ENCODE peak calls at places on chromosomes 5 and 9, in eight cellular contexts. F is GM10248, Y is progenitor cell of endocrine pancreas, Z is AG10803, T is lower lobe of right lung, Q is neural crest cell, B is LNCaP clone FGC, J is cardiac muscle cell. L is an unnamed sample.

GRCh38 chr5:166102947-166103346 is 2188.5 kb upstream of the WWC1 start:
- DNase-seq in Q (no peak), B (no peak), T (no peak), F (no peak), Y (no peak), J (no peak), Z (no peak), L (no peak)

GRCh38 chr5:158991391-158991790 is 108.3 kb downstream of the EBF1 start:
- DNase-seq in Y (no peak), B (no peak), Z (peak; percentile 86), J (no peak), T (no peak), Q (no peak), F (no peak), L (no peak)

GRCh38 chr9:92605224-92605623 is 64.7 kb downstream of the IPPK start:
- DNase-seq in T (no peak), B (no peak), Y (no peak), J (no peak), Q (no peak), Z (no peak), F (no peak), L (no peak)

GRCh38 chr5:15510092-15510491 is 10.1 kb downstream of the FBXL7 start:
- DNase-seq in Y (no peak), Z (peak; percentile 96), T (no peak), J (no peak), Q (no peak), F (no peak), B (no peak), L (no peak)

GRCh38 chr9:95037789-95038521 is 279.6 kb downstream of the FANCC start:
- DNase-seq in Z (no peak), T (no peak), Q (no peak), F (no peak), Y (no peak), J (no peak), B (no peak), L (no peak)

GRCh38 chr9:3459076-3459475 is 66.7 kb downstream of the RFX3 start:
- DNase-seq in F (no peak), T (no peak), Z (no peak), J (peak; percentile 65), B (peak; percentile 52), Q (no peak), Y (no peak), L (no peak)

GRCh38 chr5:132418876-132419275 is 49.4 kb downstream of the SLC22A5 start:
- DNase-seq in Z (peak; percentile 56), B (no peak), Y (no peak), Q (no peak), J (no peak), F (no peak), T (no peak), L (no peak)

GRCh38 chr9:92664394-92665152 is 5.4 kb downstream of the IPPK start:
- DNase-seq in F (peak; percentile 59), J (no peak), Q (no peak), T (no peak), Z (no peak), Y (no peak), B (no peak), L (no peak)

GRCh38 chr5:120640793-120641192 is 176.7 kb downstream of the PRR16 start:
- DNase-seq in Z (no peak), F (no peak), T (no peak), J (no peak), B (no peak), Y (no peak), Q (no peak), L (no peak)

GRCh38 chr5:134449167-134449566 is 37.5 kb upstream of the CDKN2AIPNL start:
- DNase-seq in T (no peak), J (no peak), Q (no peak), Z (no peak), B (no peak), F (no peak), Y (no peak), L (no peak)

GRCh38 chr9:82790868-82791267 is 272.1 kb downstream of the RASEF start:
- DNase-seq in Y (no peak), B (no peak), Z (no peak), J (no peak), T (no peak), Q (no peak), F (no peak), L (no peak)

GRCh38 chr5:107636555-107636954 is 34.2 kb downstream of the EFNA5 start:
- DNase-seq in F (no peak), T (no peak), Z (no peak), Y (no peak), B (no peak), J (no peak), Q (no peak), L (no peak)

GRCh38 chr5:137201876-137202275 is 297.2 kb downstream of the SPOCK1 start:
- DNase-seq in Q (no peak), B (no peak), Y (no peak), Z (peak; percentile 92), T (no peak), F (no peak), J (no peak), L (no peak)

GRCh38 chr9:124003636-124004349 is 7.8 kb upstream of the LHX2 start:
- DNase-seq in Q (no peak), F (no peak), B (no peak), J (no peak), T (no peak), Z (no peak), Y (no peak), L (no peak)

GRCh38 chr9:35341585-35341984 is 148.3 kb upstream of the RUSC2 start:
- DNase-seq in Z (peak; percentile 88), F (no peak), B (no peak), T (peak; percentile 59), Y (no peak), Q (no peak), J (peak; percentile 49), L (no peak)

GRCh38 chr5:55618318-55618717 is 83.6 kb upstream of the PLPP1 start:
- DNase-seq in Y (no peak), J (no peak), T (no peak), B (no peak), Q (no peak), F (no peak), Z (no peak), L (no peak)

GRCh38 chr5:36242534-36243144 is 914 bp upstream of the NADK2 start:
- DNase-seq in Z (no peak), Y (no peak), J (no peak), B (no peak), F (no peak), T (no peak), Q (no peak), L (peak; percentile 15)

GRCh38 chr5:36244076-36244475 is 2.4 kb upstream of the NADK2 start:
- DNase-seq in B (peak; percentile 92), Y (no peak), F (no peak), J (no peak), Z (no peak), Q (no peak), T (no peak), L (no peak)

GRCh38 chr5:36240779-36241635 is 718 bp downstream of the NADK2 start:
- DNase-seq in Z (peak; percentile 56), Y (peak; percentile 52), F (peak; percentile 61), J (peak; percentile 86), B (no peak), T (peak; percentile 67), Q (peak; percentile 55), L (peak; percentile 71)

GRCh38 chr5:36243653-36244052 is 1.9 kb upstream of the NADK2 start:
- DNase-seq in Q (no peak), Y (no peak), B (no peak), J (no peak), Z (no peak), F (no peak), T (no peak), L (no peak)

GRCh38 chr5:36241636-36242533 is at the start of gene NADK2:
- DNase-seq in F (peak; percentile 95), Y (peak; percentile 96), J (peak; percentile 97), Z (peak; percentile 96), Q (peak; percentile 90), T (peak; percentile 96), B (peak; percentile 92), L (peak; percentile 97)
- TF ChIP-seq CTCF in F (peak; percentile 58), Y (peak; percentile 79), J (peak; percentile 64), Z (peak; percentile 62), Q (peak; percentile 76), T (peak; percentile 59), B (peak; percentile 63), L (peak; percentile 73)

GRCh38 chr5:130109152-130109551 is 204.9 kb downstream of the CHSY3 start:
- DNase-seq in Y (no peak), Q (no peak), F (peak; percentile 8), Z (peak; percentile 44), J (peak; percentile 45), T (no peak), B (no peak), L (no peak)
- TF ChIP-seq CTCF in Y (peak; percentile 76), Q (peak; percentile 78), F (peak; percentile 40), Z (peak; percentile 77), J (peak; percentile 67), T (peak; percentile 55), B (peak; percentile 56), L (peak; percentile 64)

GRCh38 chr5:36060516-36060885 is 6.2 kb downstream of the UGT3A2 start:
- DNase-seq in Z (peak; percentile 47), B (no peak), J (no peak), T (no peak), F (no peak), Y (no peak), Q (no peak), L (no peak)
- TF ChIP-seq CTCF in Z (peak; percentile 53), B (peak; percentile 55), J (no peak), T (no peak), F (no peak), Y (peak; percentile 23), Q (peak; percentile 33), L (no peak)

GRCh38 chr9:89919171-89919681 is 314.4 kb downstream of the GADD45G start:
- DNase-seq in Y (no peak), T (no peak), F (peak; percentile 72), J (peak; percentile 77), Q (no peak), B (peak; percentile 27), Z (no peak), L (peak; percentile 47)
- TF ChIP-seq CTCF in Y (peak; percentile 17), T (peak; percentile 46), F (peak; percentile 39), J (peak; percentile 21), Q (no peak), B (peak; percentile 60), Z (no peak), L (peak; percentile 17)

GRCh38 chr9:74493512-74493911 is 3.6 kb upstream of the RORB start:
- DNase-seq in F (no peak), Z (no peak), J (no peak), Y (no peak), T (no peak), B (no peak), Q (no peak), L (no peak)
- TF ChIP-seq CTCF in F (no peak), Z (no peak), J (no peak), Y (no peak), T (no peak), B (no peak), Q (no peak), L (no peak)

DNA sequence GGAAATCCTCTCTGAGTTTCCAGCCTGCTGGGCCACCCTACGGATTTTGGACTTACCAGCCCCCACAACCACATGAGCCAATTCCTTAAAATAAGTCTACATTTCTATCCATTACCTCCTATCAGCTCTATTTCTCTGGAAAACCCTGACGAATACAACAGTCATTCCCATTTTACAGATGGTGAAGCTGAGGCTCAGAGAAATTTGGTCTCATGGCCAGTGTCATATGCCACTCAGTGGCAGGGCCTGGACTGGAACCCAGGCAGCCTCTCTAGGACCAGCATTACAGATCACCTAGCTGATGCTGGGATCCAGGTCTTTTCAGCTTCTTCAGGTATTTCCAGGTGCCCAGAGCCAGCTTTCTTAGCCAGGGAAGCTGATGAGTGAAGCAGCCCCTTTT is 45.0 kb upstream of the SH3PXD2B start:
- DNase-seq in B (no peak), T (no peak), Q (no peak), F (peak; percentile 3), J (no peak), Z (no peak), Y (peak; percentile 2), L (no peak)
- TF ChIP-seq CTCF in B (no peak), T (no peak), Q (no peak), F (no peak), J (no peak), Z (no peak), Y (no peak), L (no peak)